ENCODE peak calls at places on chromosome 10, in four cellular contexts. S is HFFc6, X is suprapubic skin, E is epithelial cell of esophagus. A is an unnamed sample.

GRCh38 chr10:13993169-13993568 is 337.6 kb downstream of the FRMD4A start:
- DNase-seq in E (no peak), X (no peak), S (peak), A (no peak)

GRCh38 chr10:43115881-43116595 is 22.2 kb upstream of the CSGALNACT2 start:
- DNase-seq in S (no peak), E (no peak), X (no peak), A (no peak)

GRCh38 chr10:17237915-17238444 is 9.9 kb downstream of the VIM start:
- DNase-seq in S (peak), E (no peak), X (no peak), A (no peak)

GRCh38 chr10:59036311-59037017 is 140.0 kb upstream of the PHYHIPL start:
- DNase-seq in X (no peak), E (no peak), S (no peak), A (no peak)

GRCh38 chr10:118911361-118911760 is 118.2 kb upstream of the NANOS1 start:
- DNase-seq in E (no peak), X (no peak), S (peak), A (peak)

GRCh38 chr10:94308866-94309265 is 53.9 kb downstream of the NOC3L start:
- DNase-seq in E (no peak), X (no peak), S (no peak), A (no peak)

GRCh38 chr10:6162589-6163356 is 40.0 kb upstream of the PFKFB3 start:
- DNase-seq in S (no peak), E (no peak), X (no peak), A (no peak)

GRCh38 chr10:116127296-116127695 is 145.7 kb downstream of the GFRA1 start:
- DNase-seq in S (no peak), X (no peak), E (no peak), A (peak)

GRCh38 chr10:45286980-45287379 is 28.4 kb downstream of the OR13A1 start:
- DNase-seq in S (no peak), X (no peak), E (no peak), A (no peak)

GRCh38 chr10:11794566-11794965 is 28.6 kb upstream of the PROSER2 start:
- DNase-seq in E (no peak), X (no peak), S (no peak), A (no peak)

GRCh38 chr10:85995791-85996190 is 370.8 kb downstream of the GRID1 start:
- DNase-seq in E (peak), X (no peak), S (no peak), A (peak)

GRCh38 chr10:124732931-124733536 is 11.1 kb downstream of the FAM53B start:
- DNase-seq in S (no peak), X (no peak), E (peak), A (no peak)

GRCh38 chr10:110724116-110724701 is 80.1 kb downstream of the RBM20 start:
- DNase-seq in E (no peak), S (no peak), X (no peak), A (no peak)

GRCh38 chr10:110634527-110635209 is 9.5 kb upstream of the RBM20 start:
- DNase-seq in E (peak), S (no peak), X (no peak), A (peak)

GRCh38 chr10:120818301-120818700 is 32.9 kb upstream of the WDR11 start:
- DNase-seq in X (no peak), E (no peak), S (no peak), A (no peak)

GRCh38 chr10:125144693-125145623 is 15.4 kb downstream of the CTBP2 start:
- DNase-seq in E (peak), S (peak), X (no peak), A (no peak)

GRCh38 chr10:122245136-122245535 is 26.0 kb upstream of the BTBD16 start:
- DNase-seq in E (no peak), X (no peak), S (no peak), A (no peak)

GRCh38 chr10:12483996-12484944 is 134.9 kb downstream of the CAMK1D start:
- DNase-seq in E (no peak), S (no peak), X (no peak), A (no peak)

DNA sequence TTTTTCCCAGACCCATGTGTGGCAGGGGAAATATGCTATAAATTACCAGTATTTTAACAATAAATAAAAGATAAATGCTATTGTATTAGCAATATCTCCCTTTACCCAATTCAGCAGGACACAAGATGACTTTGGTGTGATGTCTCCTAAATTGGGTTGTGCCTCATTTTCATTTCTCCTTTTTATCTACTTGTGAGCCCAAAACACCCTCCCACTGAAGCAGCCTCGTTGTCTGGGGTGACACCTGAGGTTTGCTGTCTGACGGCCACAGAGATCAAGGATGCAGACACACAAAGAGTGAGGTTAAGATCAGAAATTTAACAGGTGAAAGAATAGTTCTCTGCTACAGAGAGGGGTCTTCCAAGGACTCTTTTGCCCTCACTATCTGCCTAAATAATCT is 27.1 kb upstream of the CC2D2B start:
- DNase-seq in S (no peak), X (no peak), E (no peak), A (no peak)
- TF ChIP-seq CTCF in S (no peak), X (no peak), E (no peak), A (no peak)

GRCh38 chr10:101062231-101063161 is 707 bp downstream of the KAZALD1 start:
- DNase-seq in X (no peak), S (no peak), E (peak), A (no peak)
- TF ChIP-seq CTCF in X (peak), S (peak), E (peak), A (peak)

GRCh38 chr10:132394201-132394811 is 2.7 kb upstream of the PWWP2B start:
- DNase-seq in S (no peak), X (no peak), E (no peak), A (no peak)
- TF ChIP-seq CTCF in S (no peak), X (no peak), E (no peak), A (no peak)

DNA sequence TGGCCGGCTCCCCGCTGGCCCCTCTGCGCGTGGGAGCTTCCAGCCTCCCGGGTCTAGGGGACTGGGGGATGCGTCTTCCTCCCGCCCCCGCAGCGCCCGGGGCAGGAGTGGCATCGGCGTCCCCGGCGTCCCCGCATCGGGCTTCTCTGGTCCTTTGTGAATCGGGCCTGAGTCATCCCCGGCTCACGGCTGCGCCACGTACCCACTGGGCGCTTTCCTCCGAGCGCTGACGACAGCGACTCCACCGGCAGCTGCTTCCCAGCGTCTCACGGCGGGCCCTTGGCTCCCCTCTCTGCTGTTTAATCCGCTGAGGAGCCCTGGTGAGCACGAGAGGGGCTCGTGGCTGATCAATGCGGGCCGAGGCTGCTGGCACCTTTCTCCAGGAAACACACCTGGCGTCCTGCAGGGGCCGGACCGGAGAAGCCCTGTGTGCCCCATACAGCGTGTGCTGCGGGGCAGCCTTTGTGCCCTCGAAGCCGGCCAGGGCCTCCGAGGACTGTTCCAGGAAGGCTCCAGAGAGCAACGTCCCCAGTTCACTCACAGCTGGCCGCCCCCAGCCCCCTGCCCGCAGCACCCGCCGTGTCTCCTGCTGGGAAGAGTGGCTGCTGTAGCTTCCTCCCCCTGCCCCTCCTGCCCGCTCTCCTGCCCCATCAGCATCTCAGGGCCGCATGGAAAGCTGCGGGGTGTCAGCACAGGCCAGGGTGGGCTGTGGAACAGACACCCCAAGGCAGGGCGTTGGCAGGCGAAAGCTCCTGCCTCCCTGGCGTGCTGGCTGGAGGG is 95.5 kb upstream of the DIP2C start:
- DNase-seq in X (peak), S (peak), E (peak), A (peak)
- TF ChIP-seq CTCF in X (peak), S (peak), E (peak), A (no peak)

GRCh38 chr10:62688971-62689700 is 115.4 kb upstream of the ADO start:
- DNase-seq in E (no peak), S (no peak), X (no peak), A (no peak)

GRCh38 chr10:62689712-62690111 is 114.8 kb upstream of the ADO start:
- DNase-seq in S (no peak), E (no peak), X (no peak), A (no peak)

GRCh38 chr10:62691331-62691730 is 113.2 kb upstream of the ADO start:
- DNase-seq in X (no peak), S (no peak), E (no peak), A (no peak)

GRCh38 chr10:62692085-62692484 is 112.4 kb upstream of the ADO start:
- DNase-seq in S (no peak), X (no peak), E (no peak), A (no peak)

GRCh38 chr10:62690703-62691102 is 113.8 kb upstream of the ADO start:
- DNase-seq in E (no peak), X (no peak), S (no peak), A (no peak)
- TF ChIP-seq CTCF in E (no peak), X (no peak), S (no peak), A (no peak)

DNA sequence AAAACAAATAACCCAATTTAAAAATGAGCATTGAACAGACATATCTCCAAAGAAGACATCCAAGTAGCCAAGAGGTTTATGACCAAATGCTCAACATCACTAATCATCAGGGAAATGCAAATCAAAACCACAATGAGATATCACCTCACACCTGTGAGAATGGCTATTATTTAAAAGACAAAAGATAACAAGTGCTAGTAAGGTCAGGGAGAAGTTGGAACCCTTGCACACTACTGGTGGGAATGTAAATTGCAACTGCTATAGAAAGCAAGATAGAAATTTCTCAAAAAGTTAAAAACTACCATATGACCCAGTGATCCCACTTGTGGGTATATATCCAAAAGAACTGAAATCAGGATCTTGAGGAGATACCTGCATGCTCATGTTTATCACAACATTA is 49.5 kb downstream of the SGMS1 start:
- DNase-seq in S (no peak), X (no peak), E (no peak), A (no peak)
- TF ChIP-seq CTCF in S (peak), X (no peak), E (peak), A (no peak)

GRCh38 chr10:25226775-25227682 is 52.2 kb downstream of the GPR158 start:
- DNase-seq in X (no peak), E (peak), S (peak), A (no peak)
- TF ChIP-seq CTCF in X (peak), E (peak), S (peak), A (peak)

GRCh38 chr10:71260622-71261325 is 48.4 kb downstream of the UNC5B start:
- DNase-seq in E (peak), X (no peak), S (peak), A (no peak)
- TF ChIP-seq CTCF in E (no peak), X (no peak), S (no peak), A (no peak)

DNA sequence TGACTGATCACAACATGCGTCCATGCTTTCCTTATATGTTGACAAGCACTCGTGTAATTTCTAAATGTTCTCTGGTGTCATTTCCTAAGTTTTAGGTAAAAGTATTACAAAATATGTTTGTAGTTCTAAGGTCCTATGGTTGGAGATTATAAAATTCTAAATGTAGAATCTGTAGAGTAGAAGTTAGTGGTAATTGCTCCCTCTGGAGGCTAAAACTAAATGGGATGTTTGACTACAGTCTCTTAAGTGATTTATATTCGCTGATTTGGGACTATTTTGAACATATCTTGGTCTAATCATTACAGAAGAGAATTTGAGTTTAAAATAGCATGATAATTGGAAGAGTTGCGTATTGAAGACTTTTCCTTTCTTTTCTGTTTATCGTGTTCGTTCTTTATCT is 74.1 kb downstream of the ZMYND11 start:
- DNase-seq in S (no peak), E (peak), X (no peak), A (no peak)
- TF ChIP-seq CTCF in S (peak), E (peak), X (no peak), A (peak)

A was measured in esophagus muscularis mucosa.